ENCODE peak calls at places on chromosomes 11 and 22, in seven cellular contexts. One of them, this sample, is unnamed.

GRCh38 chr11:1574256-1575242 is 2.5 kb upstream of the DUSP8 start:
- DNase-seq in H1: no peak
- DNase-seq in H9: peak
- DNase-seq in mesendoderm: no peak
- DNase-seq in neuronal stem cell: no peak
- DNase-seq in mesenchymal stem cell: peak
- DNase-seq in IMR-90: peak
- DNase-seq in this sample: no peak

GRCh38 chr22:46934746-46935491 is 172.5 kb downstream of the TBC1D22A start:
- DNase-seq in neuronal stem cell: no peak
- DNase-seq in H1: no peak
- DNase-seq in IMR-90: peak
- DNase-seq in mesenchymal stem cell: peak
- DNase-seq in H9: no peak
- DNase-seq in mesendoderm: peak
- DNase-seq in this sample: peak

GRCh38 chr11:73916435-73916834 is 34.4 kb upstream of the DNAJB13 start:
- DNase-seq in H9: no peak
- DNase-seq in neuronal stem cell: no peak
- DNase-seq in mesendoderm: peak
- DNase-seq in H1: no peak
- DNase-seq in mesenchymal stem cell: no peak
- DNase-seq in IMR-90: peak
- DNase-seq in this sample: no peak

GRCh38 chr22:30863161-30863833 is 105.3 kb downstream of the MORC2 start:
- DNase-seq in H9: peak
- DNase-seq in H1: no peak
- DNase-seq in mesendoderm: peak
- DNase-seq in neuronal stem cell: no peak
- DNase-seq in mesenchymal stem cell: no peak
- DNase-seq in IMR-90: peak
- DNase-seq in this sample: no peak

GRCh38 chr22:32306561-32306960 is 51.1 kb upstream of the RFPL3 start:
- DNase-seq in H9: no peak
- DNase-seq in mesendoderm: no peak
- DNase-seq in IMR-90: no peak
- DNase-seq in H1: no peak
- DNase-seq in mesenchymal stem cell: no peak
- DNase-seq in neuronal stem cell: no peak
- DNase-seq in this sample: no peak

GRCh38 chr11:115238086-115238485 is 266.1 kb downstream of the CADM1 start:
- DNase-seq in H9: no peak
- DNase-seq in mesenchymal stem cell: no peak
- DNase-seq in IMR-90: no peak
- DNase-seq in neuronal stem cell: no peak
- DNase-seq in mesendoderm: no peak
- DNase-seq in H1: no peak
- DNase-seq in this sample: no peak

GRCh38 chr11:31412946-31413345 is 43.3 kb downstream of the DNAJC24 start:
- DNase-seq in H1: no peak
- DNase-seq in neuronal stem cell: no peak
- DNase-seq in IMR-90: peak
- DNase-seq in mesenchymal stem cell: peak
- DNase-seq in mesendoderm: no peak
- DNase-seq in H9: no peak
- DNase-seq in this sample: peak

GRCh38 chr11:112113539-112114457 is 27.1 kb downstream of the SDHD start:
- DNase-seq in H9: no peak
- DNase-seq in neuronal stem cell: peak
- DNase-seq in mesenchymal stem cell: peak
- DNase-seq in IMR-90: peak
- DNase-seq in mesendoderm: peak
- DNase-seq in H1: no peak
- DNase-seq in this sample: peak

GRCh38 chr22:34951212-34951611 is 114.7 kb upstream of the ISX start:
- DNase-seq in H1: no peak
- DNase-seq in mesendoderm: no peak
- DNase-seq in H9: no peak
- DNase-seq in neuronal stem cell: no peak
- DNase-seq in IMR-90: no peak
- DNase-seq in mesenchymal stem cell: no peak
- DNase-seq in this sample: no peak

GRCh38 chr11:5369793-5370192 is 13.8 kb upstream of the OR51M1 start:
- DNase-seq in IMR-90: peak
- DNase-seq in mesenchymal stem cell: peak
- DNase-seq in mesendoderm: peak
- DNase-seq in neuronal stem cell: no peak
- DNase-seq in H1: no peak
- DNase-seq in H9: no peak
- DNase-seq in this sample: peak

GRCh38 chr22:38320605-38321402 is 3.6 kb upstream of the CSNK1E start:
- DNase-seq in neuronal stem cell: no peak
- DNase-seq in H1: no peak
- DNase-seq in mesendoderm: no peak
- DNase-seq in mesenchymal stem cell: no peak
- DNase-seq in IMR-90: no peak
- DNase-seq in H9: no peak
- DNase-seq in this sample: peak

GRCh38 chr22:38327805-38328204 is 10.6 kb upstream of the CSNK1E start:
- DNase-seq in IMR-90: peak
- DNase-seq in mesendoderm: no peak
- DNase-seq in H9: no peak
- DNase-seq in H1: no peak
- DNase-seq in neuronal stem cell: no peak
- DNase-seq in mesenchymal stem cell: peak
- DNase-seq in this sample: no peak

GRCh38 chr22:38327396-38327795 is 10.2 kb upstream of the CSNK1E start:
- DNase-seq in H9: no peak
- DNase-seq in mesendoderm: no peak
- DNase-seq in H1: no peak
- DNase-seq in mesenchymal stem cell: no peak
- DNase-seq in IMR-90: no peak
- DNase-seq in neuronal stem cell: no peak
- DNase-seq in this sample: no peak

DNA sequence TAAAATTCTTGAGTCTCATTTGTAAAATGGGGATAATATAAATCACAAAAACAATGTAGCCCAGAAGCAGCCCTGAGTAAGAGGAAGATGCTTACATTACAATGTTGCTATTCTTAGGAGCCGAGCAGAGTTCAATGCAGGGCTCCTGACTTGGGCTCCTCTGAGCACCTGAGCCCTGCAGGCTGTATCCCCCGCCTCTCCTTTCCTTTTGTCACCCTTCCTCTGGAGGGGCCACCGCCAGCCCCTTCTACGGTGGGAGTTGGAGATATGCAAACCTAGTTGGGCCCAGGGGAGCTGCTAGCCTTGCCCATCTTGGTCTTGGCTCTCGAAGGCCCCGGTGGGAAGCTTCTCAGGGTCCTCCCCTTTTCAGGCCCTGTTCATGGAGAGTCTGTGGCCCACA is 8.3 kb upstream of the CSNK1E start:
- DNase-seq in mesenchymal stem cell: no peak
- DNase-seq in IMR-90: no peak
- DNase-seq in H9: peak
- DNase-seq in mesendoderm: no peak
- DNase-seq in H1: peak
- DNase-seq in neuronal stem cell: no peak
- DNase-seq in this sample: no peak
- H3K4ac ChIP-seq in mesenchymal stem cell: no peak
- H3K4ac ChIP-seq in IMR-90: no peak
- H3K4ac ChIP-seq in H9: no peak
- H3K4ac ChIP-seq in mesendoderm: no peak
- H3K4ac ChIP-seq in H1: peak
- H3K4ac ChIP-seq in neuronal stem cell: no peak
- H3K4ac ChIP-seq in this sample: no peak

GRCh38 chr11:128477811-128478210 is 109.5 kb downstream of the ETS1 start:
- DNase-seq in H1: no peak
- DNase-seq in mesendoderm: no peak
- DNase-seq in IMR-90: no peak
- DNase-seq in neuronal stem cell: no peak
- DNase-seq in H9: no peak
- DNase-seq in mesenchymal stem cell: no peak
- DNase-seq in this sample: no peak

GRCh38 chr11:128480066-128480465 is 107.3 kb downstream of the ETS1 start:
- DNase-seq in IMR-90: no peak
- DNase-seq in mesenchymal stem cell: no peak
- DNase-seq in H9: no peak
- DNase-seq in mesendoderm: no peak
- DNase-seq in H1: no peak
- DNase-seq in neuronal stem cell: no peak
- DNase-seq in this sample: no peak

GRCh38 chr11:128476031-128476430 is 111.3 kb downstream of the ETS1 start:
- DNase-seq in H1: no peak
- DNase-seq in mesendoderm: no peak
- DNase-seq in neuronal stem cell: no peak
- DNase-seq in H9: no peak
- DNase-seq in mesenchymal stem cell: no peak
- DNase-seq in IMR-90: no peak
- DNase-seq in this sample: peak

GRCh38 chr11:128476729-128477128 is 110.6 kb downstream of the ETS1 start:
- DNase-seq in H1: no peak
- DNase-seq in neuronal stem cell: no peak
- DNase-seq in mesenchymal stem cell: no peak
- DNase-seq in H9: no peak
- DNase-seq in IMR-90: no peak
- DNase-seq in mesendoderm: peak
- DNase-seq in this sample: peak

GRCh38 chr11:128478305-128478704 is 109.1 kb downstream of the ETS1 start:
- DNase-seq in neuronal stem cell: no peak
- DNase-seq in H1: no peak
- DNase-seq in mesendoderm: no peak
- DNase-seq in IMR-90: no peak
- DNase-seq in H9: no peak
- DNase-seq in mesenchymal stem cell: no peak
- DNase-seq in this sample: no peak
- H3K4me2 ChIP-seq in neuronal stem cell: no peak
- H3K4me2 ChIP-seq in H1: no peak
- H3K4me2 ChIP-seq in mesendoderm: no peak
- H3K4me2 ChIP-seq in IMR-90: no peak
- H3K4me2 ChIP-seq in H9: no peak
- H3K4me2 ChIP-seq in mesenchymal stem cell: no peak
- H3K4me2 ChIP-seq in this sample: no peak

GRCh38 chr11:38266691-38267090 is 1668.7 kb upstream of the RAG2 start:
- DNase-seq in H1: no peak
- DNase-seq in IMR-90: no peak
- DNase-seq in mesenchymal stem cell: no peak
- DNase-seq in neuronal stem cell: no peak
- DNase-seq in mesendoderm: no peak
- DNase-seq in H9: no peak
- DNase-seq in this sample: no peak
- H3K4ac ChIP-seq in H1: no peak
- H3K4ac ChIP-seq in IMR-90: no peak
- H3K4ac ChIP-seq in mesenchymal stem cell: no peak
- H3K4ac ChIP-seq in neuronal stem cell: no peak
- H3K4ac ChIP-seq in mesendoderm: no peak
- H3K4ac ChIP-seq in H9: no peak
- H3K4ac ChIP-seq in this sample: no peak

GRCh38 chr11:108983621-108984020 is 318.8 kb downstream of the DDX10 start:
- DNase-seq in H1: no peak
- DNase-seq in neuronal stem cell: no peak
- DNase-seq in mesenchymal stem cell: no peak
- DNase-seq in H9: no peak
- DNase-seq in IMR-90: no peak
- DNase-seq in mesendoderm: no peak
- DNase-seq in this sample: no peak
- H3K4me2 ChIP-seq in H1: no peak
- H3K4me2 ChIP-seq in neuronal stem cell: no peak
- H3K4me2 ChIP-seq in mesenchymal stem cell: no peak
- H3K4me2 ChIP-seq in H9: no peak
- H3K4me2 ChIP-seq in IMR-90: no peak
- H3K4me2 ChIP-seq in mesendoderm: no peak
- H3K4me2 ChIP-seq in this sample: no peak

GRCh38 chr11:43834291-43834690 is 46.3 kb upstream of the ALKBH3 start:
- DNase-seq in H9: no peak
- DNase-seq in mesendoderm: no peak
- DNase-seq in H1: no peak
- DNase-seq in IMR-90: no peak
- DNase-seq in mesenchymal stem cell: no peak
- DNase-seq in neuronal stem cell: no peak
- DNase-seq in this sample: no peak

GRCh38 chr11:43833657-43834073 is 47.0 kb upstream of the ALKBH3 start:
- DNase-seq in neuronal stem cell: no peak
- DNase-seq in IMR-90: peak
- DNase-seq in H1: no peak
- DNase-seq in mesendoderm: peak
- DNase-seq in mesenchymal stem cell: peak
- DNase-seq in H9: no peak
- DNase-seq in this sample: peak

GRCh38 chr11:43835104-43835503 is 45.5 kb upstream of the ALKBH3 start:
- DNase-seq in mesendoderm: no peak
- DNase-seq in IMR-90: no peak
- DNase-seq in neuronal stem cell: peak
- DNase-seq in H9: no peak
- DNase-seq in mesenchymal stem cell: peak
- DNase-seq in H1: no peak
- DNase-seq in this sample: peak

GRCh38 chr11:43842021-43842420 is 38.6 kb upstream of the ALKBH3 start:
- DNase-seq in H9: no peak
- DNase-seq in neuronal stem cell: no peak
- DNase-seq in mesendoderm: no peak
- DNase-seq in mesenchymal stem cell: no peak
- DNase-seq in H1: no peak
- DNase-seq in IMR-90: no peak
- DNase-seq in this sample: no peak

DNA sequence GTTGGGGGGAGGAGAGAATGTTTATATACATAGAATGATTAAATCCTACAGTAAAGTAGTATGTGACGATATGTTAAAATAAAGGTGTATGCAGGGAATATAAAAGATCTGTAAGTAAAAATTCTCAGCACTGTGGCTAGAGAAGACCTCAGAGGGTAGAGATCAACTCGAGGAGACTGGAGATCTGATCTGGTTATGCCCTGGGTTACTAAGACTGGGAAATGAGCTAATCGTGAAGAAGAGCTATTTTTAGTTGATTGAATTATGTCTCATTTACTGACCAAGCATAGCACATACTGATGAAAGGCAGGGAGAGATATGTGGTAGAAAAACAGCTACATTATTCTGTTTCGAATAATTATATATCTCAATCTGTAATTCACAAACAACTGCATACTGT is 42.8 kb upstream of the ALKBH3 start:
- DNase-seq in mesendoderm: no peak
- DNase-seq in H9: no peak
- DNase-seq in mesenchymal stem cell: peak
- DNase-seq in IMR-90: no peak
- DNase-seq in H1: no peak
- DNase-seq in neuronal stem cell: no peak
- DNase-seq in this sample: no peak
- H3K4ac ChIP-seq in mesendoderm: no peak
- H3K4ac ChIP-seq in H9: no peak
- H3K4ac ChIP-seq in mesenchymal stem cell: no peak
- H3K4ac ChIP-seq in IMR-90: no peak
- H3K4ac ChIP-seq in H1: no peak
- H3K4ac ChIP-seq in neuronal stem cell: no peak
- H3K4ac ChIP-seq in this sample: no peak

DNA sequence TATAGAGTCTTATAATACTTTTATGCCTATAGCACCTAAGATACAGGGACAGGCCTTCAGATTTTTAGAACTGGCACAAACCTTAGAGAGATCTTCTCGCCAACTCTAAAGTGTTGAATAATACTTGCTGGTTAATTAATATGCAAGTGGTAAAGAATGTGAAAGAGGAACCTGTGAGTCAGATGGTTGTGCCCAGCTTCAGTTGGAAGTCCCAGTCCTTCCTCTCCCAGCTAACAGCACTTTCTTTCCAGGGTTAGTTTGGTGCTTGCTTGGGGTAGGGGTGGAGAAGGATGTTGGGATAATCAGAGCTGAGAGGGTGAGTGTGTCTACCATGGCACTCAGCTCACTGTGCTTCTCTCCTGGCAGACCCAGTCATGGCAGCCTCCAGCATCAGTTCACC is 4.9 kb upstream of the TMEM132A start:
- DNase-seq in H9: no peak
- DNase-seq in mesenchymal stem cell: no peak
- DNase-seq in mesendoderm: no peak
- DNase-seq in H1: no peak
- DNase-seq in neuronal stem cell: no peak
- DNase-seq in IMR-90: no peak
- DNase-seq in this sample: no peak
- H3K4me2 ChIP-seq in H9: no peak
- H3K4me2 ChIP-seq in mesenchymal stem cell: no peak
- H3K4me2 ChIP-seq in mesendoderm: no peak
- H3K4me2 ChIP-seq in H1: no peak
- H3K4me2 ChIP-seq in neuronal stem cell: no peak
- H3K4me2 ChIP-seq in IMR-90: no peak
- H3K4me2 ChIP-seq in this sample: no peak

This sample was measured in trophoblast cell.